ENCODE peak calls at places on chromosomes 7 and 10, in nine cellular contexts. J, I, C, V, A, Z, G, F and B are unnamed samples.

GRCh38 chr7:43933902-43934560 is 7.8 kb downstream of the UBE2D4 start:
- DNase-seq in J (no peak), C (no peak), I (no peak), Z (no peak), A (no peak), F (no peak), G (no peak), V (no peak), B (no peak)

GRCh38 chr10:71957546-71958275 is 6.5 kb upstream of the CHST3 start:
- DNase-seq in G (no peak), A (no peak), J (peak), C (no peak), V (no peak), F (no peak), Z (no peak), I (no peak), B (no peak)

GRCh38 chr7:121138262-121138933 is 149.9 kb downstream of the CPED1 start:
- DNase-seq in F (no peak), C (no peak), V (peak), I (peak), J (no peak), G (no peak), Z (peak), A (no peak), B (peak)

GRCh38 chr10:6083523-6084475 is 5.0 kb upstream of the RBM17 start:
- DNase-seq in J (peak), Z (no peak), G (no peak), I (no peak), A (no peak), V (no peak), C (peak), F (no peak), B (no peak)

GRCh38 chr7:158353606-158354570 is 233.7 kb downstream of the PTPRN2 start:
- DNase-seq in Z (no peak), A (no peak), J (no peak), V (no peak), C (peak), F (peak), G (no peak), I (peak), B (no peak)

GRCh38 chr7:73567701-73568685 is 10.4 kb downstream of the TBL2 start:
- DNase-seq in C (no peak), A (no peak), G (no peak), F (no peak), Z (no peak), I (no peak), V (no peak), J (no peak), B (no peak)

GRCh38 chr10:132023092-132023811 is 41.5 kb upstream of the BNIP3 start:
- DNase-seq in Z (peak), I (peak), G (peak), V (peak), C (peak), A (peak), F (peak), J (peak), B (peak)

GRCh38 chr10:130777507-130778165 is 533.9 kb downstream of the TCERG1L start:
- DNase-seq in C (no peak), I (no peak), Z (no peak), V (no peak), A (no peak), G (no peak), J (no peak), F (peak), B (no peak)

GRCh38 chr7:27168265-27168947 is 3.1 kb upstream of the HOXA9 start:
- DNase-seq in C (no peak), A (no peak), F (peak), Z (no peak), G (no peak), J (peak), I (no peak), V (no peak), B (no peak)

GRCh38 chr7:101804642-101805401 is 12.6 kb upstream of the CUX1 start:
- DNase-seq in V (no peak), G (no peak), C (no peak), F (peak), I (peak), J (no peak), A (no peak), Z (no peak), B (no peak)

GRCh38 chr7:123552641-123553040 is 5.0 kb downstream of the NDUFA5 start:
- DNase-seq in G (no peak), I (no peak), A (no peak), C (no peak), F (no peak), J (no peak), V (no peak), Z (no peak), B (no peak)

GRCh38 chr10:93826355-93826754 is 67.4 kb upstream of the SLC35G1 start:
- DNase-seq in I (no peak), C (peak), V (no peak), G (no peak), J (peak), F (no peak), Z (no peak), A (no peak), B (no peak)

GRCh38 chr7:75536940-75537538 is 44.9 kb downstream of the SPDYE5 start:
- DNase-seq in J (no peak), G (no peak), F (peak), V (no peak), Z (no peak), A (no peak), C (no peak), I (no peak), B (no peak)

GRCh38 chr7:102891693-102892261 is 21.0 kb upstream of the LRRC17 start:
- DNase-seq in I (no peak), F (no peak), A (no peak), J (peak), G (no peak), C (peak), Z (no peak), V (no peak), B (no peak)

GRCh38 chr7:68321076-68321639 is 1277.1 kb upstream of the AUTS2 start:
- DNase-seq in V (no peak), I (peak), F (no peak), A (no peak), C (no peak), Z (no peak), G (no peak), J (no peak), B (no peak)